ENCODE peak calls at places on chromosomes 2 and 18, in seven cellular contexts. One of them, this sample, is unnamed.

GRCh38 chr2:26384183-26384582 is 17.5 kb upstream of the DRC1 start:
- DNase-seq in H9: no peak
- DNase-seq in IMR-90: no peak
- DNase-seq in mesendoderm: no peak
- DNase-seq in trophoblast cell: peak
- DNase-seq in neuronal stem cell: no peak
- DNase-seq in mesenchymal stem cell: no peak
- DNase-seq in this sample: no peak

GRCh38 chr18:22471546-22472131 is 53.9 kb upstream of the CTAGE1 start:
- DNase-seq in H9: no peak
- DNase-seq in IMR-90: peak
- DNase-seq in mesendoderm: no peak
- DNase-seq in trophoblast cell: no peak
- DNase-seq in neuronal stem cell: no peak
- DNase-seq in mesenchymal stem cell: peak
- DNase-seq in this sample: no peak

GRCh38 chr2:240387669-240388358 is 47.6 kb upstream of the GPC1 start:
- DNase-seq in H9: no peak
- DNase-seq in IMR-90: peak
- DNase-seq in mesendoderm: peak
- DNase-seq in trophoblast cell: no peak
- DNase-seq in neuronal stem cell: no peak
- DNase-seq in mesenchymal stem cell: peak
- DNase-seq in this sample: no peak

GRCh38 chr2:187917535-187917934 is 363.3 kb upstream of the TFPI start:
- DNase-seq in H9: no peak
- DNase-seq in IMR-90: peak
- DNase-seq in mesendoderm: no peak
- DNase-seq in trophoblast cell: no peak
- DNase-seq in neuronal stem cell: no peak
- DNase-seq in mesenchymal stem cell: peak
- DNase-seq in this sample: no peak

GRCh38 chr2:64538764-64539433 is 14.8 kb downstream of the AFTPH start:
- DNase-seq in H9: no peak
- DNase-seq in IMR-90: peak
- DNase-seq in mesendoderm: no peak
- DNase-seq in trophoblast cell: no peak
- DNase-seq in neuronal stem cell: no peak
- DNase-seq in mesenchymal stem cell: no peak
- DNase-seq in this sample: no peak

GRCh38 chr2:226772389-226773179 is 27.0 kb downstream of the IRS1 start:
- DNase-seq in H9: no peak
- DNase-seq in IMR-90: peak
- DNase-seq in mesendoderm: peak
- DNase-seq in trophoblast cell: no peak
- DNase-seq in neuronal stem cell: no peak
- DNase-seq in mesenchymal stem cell: peak
- DNase-seq in this sample: no peak

GRCh38 chr2:105431367-105432088 is 32.7 kb upstream of the FHL2 start:
- DNase-seq in H9: no peak
- DNase-seq in IMR-90: peak
- DNase-seq in mesendoderm: no peak
- DNase-seq in trophoblast cell: no peak
- DNase-seq in neuronal stem cell: no peak
- DNase-seq in mesenchymal stem cell: peak
- DNase-seq in this sample: no peak

GRCh38 chr2:239762742-239763269 is 262.3 kb downstream of the NDUFA10 start:
- DNase-seq in H9: no peak
- DNase-seq in IMR-90: no peak
- DNase-seq in mesendoderm: no peak
- DNase-seq in trophoblast cell: no peak
- DNase-seq in neuronal stem cell: no peak
- DNase-seq in mesenchymal stem cell: no peak
- DNase-seq in this sample: no peak

GRCh38 chr2:5453648-5454390 is 238.4 kb upstream of the SOX11 start:
- DNase-seq in H9: no peak
- DNase-seq in IMR-90: peak
- DNase-seq in mesendoderm: peak
- DNase-seq in trophoblast cell: no peak
- DNase-seq in neuronal stem cell: no peak
- DNase-seq in mesenchymal stem cell: peak
- DNase-seq in this sample: no peak

GRCh38 chr2:191521608-191522208 is 156.2 kb upstream of the NABP1 start:
- DNase-seq in H9: no peak
- DNase-seq in IMR-90: peak
- DNase-seq in mesendoderm: peak
- DNase-seq in trophoblast cell: no peak
- DNase-seq in neuronal stem cell: no peak
- DNase-seq in mesenchymal stem cell: peak
- DNase-seq in this sample: no peak

GRCh38 chr2:208072250-208072892 is 47.0 kb upstream of the PLEKHM3 start:
- DNase-seq in H9: peak
- DNase-seq in IMR-90: peak
- DNase-seq in mesendoderm: peak
- DNase-seq in trophoblast cell: peak
- DNase-seq in neuronal stem cell: peak
- DNase-seq in mesenchymal stem cell: peak
- DNase-seq in this sample: peak

GRCh38 chr18:38076346-38077053 is 510.9 kb upstream of the CELF4 start:
- DNase-seq in H9: no peak
- DNase-seq in IMR-90: no peak
- DNase-seq in mesendoderm: no peak
- DNase-seq in trophoblast cell: no peak
- DNase-seq in neuronal stem cell: no peak
- DNase-seq in mesenchymal stem cell: no peak
- DNase-seq in this sample: no peak

GRCh38 chr2:201107624-201108023 is 8.3 kb upstream of the CFLAR start:
- DNase-seq in H9: no peak
- DNase-seq in IMR-90: no peak
- DNase-seq in mesendoderm: no peak
- DNase-seq in trophoblast cell: no peak
- DNase-seq in neuronal stem cell: no peak
- DNase-seq in mesenchymal stem cell: no peak
- DNase-seq in this sample: no peak

GRCh38 chr18:67694787-67695186 is 178.3 kb upstream of the DSEL start:
- DNase-seq in H9: no peak
- DNase-seq in IMR-90: peak
- DNase-seq in mesendoderm: no peak
- DNase-seq in trophoblast cell: no peak
- DNase-seq in neuronal stem cell: no peak
- DNase-seq in mesenchymal stem cell: no peak
- DNase-seq in this sample: no peak

GRCh38 chr2:51304341-51304740 is 272.4 kb upstream of the NRXN1 start:
- DNase-seq in H9: no peak
- DNase-seq in IMR-90: no peak
- DNase-seq in mesendoderm: no peak
- DNase-seq in trophoblast cell: no peak
- DNase-seq in neuronal stem cell: no peak
- DNase-seq in mesenchymal stem cell: no peak
- DNase-seq in this sample: no peak

GRCh38 chr2:135590594-135591290 is 59.5 kb downstream of the R3HDM1 start:
- DNase-seq in H9: no peak
- DNase-seq in IMR-90: no peak
- DNase-seq in mesendoderm: no peak
- DNase-seq in trophoblast cell: no peak
- DNase-seq in neuronal stem cell: no peak
- DNase-seq in mesenchymal stem cell: no peak
- DNase-seq in this sample: no peak

GRCh38 chr2:20595439-20596192 is 55.3 kb downstream of the HS1BP3 start:
- DNase-seq in H9: no peak
- DNase-seq in IMR-90: peak
- DNase-seq in mesendoderm: peak
- DNase-seq in trophoblast cell: peak
- DNase-seq in neuronal stem cell: no peak
- DNase-seq in mesenchymal stem cell: peak
- DNase-seq in this sample: no peak

GRCh38 chr2:65576861-65577601 is 144.6 kb upstream of the SPRED2 start:
- DNase-seq in H9: no peak
- DNase-seq in IMR-90: peak
- DNase-seq in mesendoderm: peak
- DNase-seq in trophoblast cell: peak
- DNase-seq in neuronal stem cell: no peak
- DNase-seq in mesenchymal stem cell: peak
- DNase-seq in this sample: no peak

GRCh38 chr2:164589522-164589921 is 31.8 kb downstream of the GRB14 start:
- DNase-seq in H9: no peak
- DNase-seq in IMR-90: no peak
- DNase-seq in mesendoderm: no peak
- DNase-seq in trophoblast cell: no peak
- DNase-seq in neuronal stem cell: no peak
- DNase-seq in mesenchymal stem cell: peak
- DNase-seq in this sample: no peak

GRCh38 chr2:207224391-207224790 is 58.6 kb upstream of the KLF7 start:
- DNase-seq in H9: no peak
- DNase-seq in IMR-90: no peak
- DNase-seq in mesendoderm: no peak
- DNase-seq in trophoblast cell: no peak
- DNase-seq in neuronal stem cell: no peak
- DNase-seq in mesenchymal stem cell: no peak
- DNase-seq in this sample: no peak

GRCh38 chr2:218733615-218734021 is 23.0 kb downstream of the TTLL4 start:
- DNase-seq in H9: no peak
- DNase-seq in IMR-90: peak
- DNase-seq in mesendoderm: no peak
- DNase-seq in trophoblast cell: peak
- DNase-seq in neuronal stem cell: no peak
- DNase-seq in mesenchymal stem cell: peak
- DNase-seq in this sample: no peak

GRCh38 chr2:163983911-163984310 is 248.1 kb upstream of the FIGN start:
- DNase-seq in H9: no peak
- DNase-seq in IMR-90: no peak
- DNase-seq in mesendoderm: peak
- DNase-seq in trophoblast cell: no peak
- DNase-seq in neuronal stem cell: no peak
- DNase-seq in mesenchymal stem cell: no peak
- DNase-seq in this sample: no peak

GRCh38 chr18:47557160-47557559 is 305.7 kb upstream of the SKOR2 start:
- DNase-seq in H9: peak
- DNase-seq in IMR-90: no peak
- DNase-seq in mesendoderm: peak
- DNase-seq in trophoblast cell: no peak
- DNase-seq in neuronal stem cell: no peak
- DNase-seq in mesenchymal stem cell: no peak
- DNase-seq in this sample: no peak

GRCh38 chr18:47561316-47561715 is 309.9 kb upstream of the SKOR2 start:
- DNase-seq in H9: peak
- DNase-seq in IMR-90: no peak
- DNase-seq in mesendoderm: peak
- DNase-seq in trophoblast cell: no peak
- DNase-seq in neuronal stem cell: no peak
- DNase-seq in mesenchymal stem cell: no peak
- DNase-seq in this sample: peak

GRCh38 chr18:47558110-47558750 is 306.8 kb upstream of the SKOR2 start:
- DNase-seq in H9: peak
- DNase-seq in IMR-90: no peak
- DNase-seq in mesendoderm: no peak
- DNase-seq in trophoblast cell: no peak
- DNase-seq in neuronal stem cell: no peak
- DNase-seq in mesenchymal stem cell: no peak
- DNase-seq in this sample: no peak

DNA sequence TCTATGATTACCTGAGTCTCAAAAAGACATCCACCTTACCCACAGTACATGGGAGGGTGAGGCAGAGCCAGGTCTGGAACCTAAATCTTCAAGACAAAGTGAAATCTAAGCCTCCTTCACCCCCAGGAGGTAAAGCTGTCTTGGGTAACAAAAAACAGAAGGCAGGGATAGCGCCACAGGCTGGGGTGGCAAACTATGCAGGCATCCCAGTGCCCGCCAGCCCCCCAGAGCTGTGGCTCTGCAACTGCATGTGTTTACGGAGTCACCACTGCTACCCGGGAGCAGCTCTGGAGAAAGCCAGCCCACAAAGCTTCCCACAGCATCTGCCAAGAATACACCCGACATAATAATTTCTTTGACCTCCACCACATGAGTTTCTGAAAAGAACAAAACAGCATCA is 309.2 kb upstream of the SKOR2 start:
- DNase-seq in H9: peak
- DNase-seq in IMR-90: no peak
- DNase-seq in mesendoderm: peak
- DNase-seq in trophoblast cell: no peak
- DNase-seq in neuronal stem cell: no peak
- DNase-seq in mesenchymal stem cell: no peak
- DNase-seq in this sample: peak
- H3K23ac ChIP-seq in H9: no peak
- H3K23ac ChIP-seq in IMR-90: no peak
- H3K23ac ChIP-seq in mesendoderm: no peak
- H3K23ac ChIP-seq in trophoblast cell: no peak
- H3K23ac ChIP-seq in neuronal stem cell: no peak
- H3K23ac ChIP-seq in mesenchymal stem cell: no peak
- H3K23ac ChIP-seq in this sample: no peak

GRCh38 chr18:63603772-63604171 is 16.6 kb downstream of the SERPINB13 start:
- DNase-seq in H9: no peak
- DNase-seq in IMR-90: peak
- DNase-seq in mesendoderm: no peak
- DNase-seq in trophoblast cell: no peak
- DNase-seq in neuronal stem cell: no peak
- DNase-seq in mesenchymal stem cell: no peak
- DNase-seq in this sample: no peak
- H3K23ac ChIP-seq in H9: no peak
- H3K23ac ChIP-seq in IMR-90: no peak
- H3K23ac ChIP-seq in mesendoderm: no peak
- H3K23ac ChIP-seq in trophoblast cell: no peak
- H3K23ac ChIP-seq in neuronal stem cell: no peak
- H3K23ac ChIP-seq in mesenchymal stem cell: no peak
- H3K23ac ChIP-seq in this sample: no peak

GRCh38 chr2:198498048-198498447 is 693.7 kb downstream of the PLCL1 start:
- DNase-seq in H9: no peak
- DNase-seq in IMR-90: no peak
- DNase-seq in mesendoderm: no peak
- DNase-seq in trophoblast cell: no peak
- DNase-seq in neuronal stem cell: no peak
- DNase-seq in mesenchymal stem cell: no peak
- DNase-seq in this sample: no peak

GRCh38 chr2:198494940-198495339 is 690.5 kb downstream of the PLCL1 start:
- DNase-seq in H9: no peak
- DNase-seq in IMR-90: no peak
- DNase-seq in mesendoderm: no peak
- DNase-seq in trophoblast cell: no peak
- DNase-seq in neuronal stem cell: no peak
- DNase-seq in mesenchymal stem cell: no peak
- DNase-seq in this sample: no peak

GRCh38 chr2:198499539-198499938 is 695.1 kb downstream of the PLCL1 start:
- DNase-seq in H9: no peak
- DNase-seq in IMR-90: peak
- DNase-seq in mesendoderm: no peak
- DNase-seq in trophoblast cell: peak
- DNase-seq in neuronal stem cell: no peak
- DNase-seq in mesenchymal stem cell: no peak
- DNase-seq in this sample: no peak
- H3K23ac ChIP-seq in H9: no peak
- H3K23ac ChIP-seq in IMR-90: no peak
- H3K23ac ChIP-seq in mesendoderm: no peak
- H3K23ac ChIP-seq in trophoblast cell: no peak
- H3K23ac ChIP-seq in neuronal stem cell: no peak
- H3K23ac ChIP-seq in mesenchymal stem cell: no peak
- H3K23ac ChIP-seq in this sample: no peak

DNA sequence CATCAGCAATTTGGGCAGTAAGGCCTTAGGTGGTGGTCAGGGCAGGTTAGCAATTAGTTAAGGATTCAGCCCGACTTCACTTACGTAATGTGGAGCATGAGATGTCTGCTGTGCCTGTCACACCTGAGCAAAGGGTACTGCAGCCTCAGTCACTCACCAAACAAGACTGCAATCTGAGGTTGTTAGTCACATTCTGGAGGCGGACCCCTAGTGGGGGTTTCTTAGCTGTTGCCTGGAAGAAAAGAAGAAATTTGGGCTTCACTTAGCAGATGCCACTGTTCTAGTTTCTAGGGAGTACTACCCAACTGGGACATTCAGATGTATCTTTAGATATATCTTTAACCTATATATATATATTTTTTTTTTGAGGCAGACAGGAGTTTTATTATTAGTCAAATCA is 529.9 kb downstream of the SLC4A3 start:
- DNase-seq in H9: peak
- DNase-seq in IMR-90: no peak
- DNase-seq in mesendoderm: peak
- DNase-seq in trophoblast cell: no peak
- DNase-seq in neuronal stem cell: no peak
- DNase-seq in mesenchymal stem cell: no peak
- DNase-seq in this sample: no peak
- H3K23ac ChIP-seq in H9: no peak
- H3K23ac ChIP-seq in IMR-90: no peak
- H3K23ac ChIP-seq in mesendoderm: no peak
- H3K23ac ChIP-seq in trophoblast cell: no peak
- H3K23ac ChIP-seq in neuronal stem cell: no peak
- H3K23ac ChIP-seq in mesenchymal stem cell: no peak
- H3K23ac ChIP-seq in this sample: no peak